ENCODE peak calls at places on chromosome 2, in seven cellular contexts. M is Peyer's patch, P is fibroblast of mammary gland, F is WERI-Rb-1, Q is fibroblast of villous mesenchyme, R is colonic mucosa, X is left ventricle myocardium inferior. I is an unnamed sample.

GRCh38 chr2:202185816-202186221 is 52.6 kb downstream of the SUMO1 start:
- DNase-seq in M (peak; percentile 60), P (no peak), F (no peak), Q (no peak), R (peak; percentile 25), X (no peak), I (peak; percentile 38)

GRCh38 chr2:241595600-241596140 is 37.1 kb downstream of the BOK start:
- DNase-seq in M (no peak), P (no peak), F (no peak), Q (no peak), R (no peak), X (no peak), I (no peak)

GRCh38 chr2:197599285-197599965 is 76.0 kb downstream of the RFTN2 start:
- DNase-seq in M (no peak), P (peak; percentile 71), F (no peak), Q (peak; percentile 71), R (no peak), X (no peak), I (peak; percentile 68)

GRCh38 chr2:222708274-222708710 is 36.8 kb downstream of the MOGAT1 start:
- DNase-seq in M (peak; percentile 90), P (peak; percentile 78), F (peak; percentile 78), Q (peak; percentile 81), R (peak; percentile 87), X (peak; percentile 81), I (peak; percentile 80)

GRCh38 chr2:102660070-102660469 is 40.7 kb downstream of the SLC9A2 start:
- DNase-seq in M (peak; percentile 49), P (no peak), F (no peak), Q (no peak), R (peak; percentile 66), X (no peak), I (no peak)

GRCh38 chr2:8334866-8335325 is 347.0 kb upstream of the ID2 start:
- DNase-seq in M (no peak), P (no peak), F (no peak), Q (no peak), R (no peak), X (no peak), I (no peak)

GRCh38 chr2:199395311-199395710 is 62.4 kb downstream of the SATB2 start:
- DNase-seq in M (no peak), P (no peak), F (no peak), Q (no peak), R (no peak), X (no peak), I (peak; percentile 10)

GRCh38 chr2:68936462-68936861 is 16.2 kb downstream of the GKN2 start:
- DNase-seq in M (no peak), P (peak; percentile 27), F (no peak), Q (peak; percentile 32), R (no peak), X (no peak), I (peak; percentile 60)

GRCh38 chr2:82690757-82691411 is 1768.2 kb downstream of the SUCLG1 start:
- DNase-seq in M (no peak), P (no peak), F (no peak), Q (no peak), R (no peak), X (no peak), I (no peak)

GRCh38 chr2:69082430-69082997 is 69.5 kb downstream of the ANTXR1 start:
- DNase-seq in M (peak; percentile 60), P (peak; percentile 78), F (no peak), Q (peak; percentile 96), R (peak; percentile 37), X (peak; percentile 26), I (peak; percentile 94)

GRCh38 chr2:55943466-55943865 is 19.9 kb upstream of the EFEMP1 start:
- DNase-seq in M (no peak), P (no peak), F (no peak), Q (no peak), R (no peak), X (no peak), I (no peak)

GRCh38 chr2:179020156-179020750 is 29.7 kb downstream of the CCDC141 start:
- DNase-seq in M (peak; percentile 62), P (peak; percentile 36), F (peak; percentile 72), Q (no peak), R (peak; percentile 27), X (no peak), I (peak; percentile 17)

GRCh38 chr2:214014551-214015230 is 396.2 kb upstream of the VWC2L start:
- DNase-seq in M (no peak), P (no peak), F (no peak), Q (no peak), R (no peak), X (no peak), I (no peak)

GRCh38 chr2:10009271-10009810 is 34.0 kb upstream of the KLF11 start:
- DNase-seq in M (peak; percentile 27), P (no peak), F (peak; percentile 8), Q (no peak), R (no peak), X (no peak), I (no peak)

GRCh38 chr2:233711312-233712008 is 1.2 kb upstream of the UGT1A5 start:
- DNase-seq in M (peak; percentile 91), P (peak; percentile 71), F (peak; percentile 90), Q (peak; percentile 81), R (peak; percentile 88), X (peak; percentile 56), I (peak; percentile 87)

GRCh38 chr2:221517362-221518121 is 54.6 kb downstream of the EPHA4 start:
- DNase-seq in M (peak; percentile 86), P (peak; percentile 76), F (no peak), Q (peak; percentile 17), R (peak; percentile 67), X (no peak), I (peak; percentile 42)

DNA sequence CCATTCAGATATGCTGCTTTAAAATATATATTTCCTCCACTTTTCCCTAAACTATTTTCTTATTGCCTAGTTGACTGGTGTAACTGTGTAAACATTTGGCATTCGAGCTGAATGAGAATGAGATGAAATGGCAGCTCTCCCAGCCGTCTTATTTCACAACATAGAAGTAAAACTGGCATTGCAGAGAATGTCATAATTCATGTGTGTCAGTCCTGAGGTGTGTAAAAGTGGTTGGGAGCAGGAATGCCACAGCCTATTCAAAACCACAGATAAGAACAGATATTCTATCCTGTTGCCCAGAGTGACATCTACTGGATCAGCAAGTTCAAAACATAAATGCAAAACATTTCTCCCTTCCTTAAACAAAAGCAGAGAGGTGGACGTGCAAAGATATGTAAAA is 565.5 kb upstream of the CHAC2 start:
- DNase-seq in M (no peak), P (peak; percentile 84), F (no peak), Q (peak; percentile 73), R (peak; percentile 24), X (no peak), I (peak; percentile 73)
- TF ChIP-seq CTCF in M (peak; percentile 42), P (peak; percentile 51), F (peak; percentile 27), Q (peak; percentile 35), R (no peak), X (peak; percentile 37), I (peak; percentile 20)

GRCh38 chr2:217943379-217944321 is 59.1 kb downstream of the TNS1 start:
- DNase-seq in M (peak; percentile 68), P (peak; percentile 46), F (peak; percentile 90), Q (peak; percentile 66), R (peak; percentile 65), X (peak; percentile 88), I (peak; percentile 69)

GRCh38 chr2:217941339-217941738 is 61.5 kb downstream of the TNS1 start:
- DNase-seq in M (no peak), P (peak; percentile 70), F (no peak), Q (no peak), R (no peak), X (no peak), I (no peak)

GRCh38 chr2:217942731-217943335 is 60.0 kb downstream of the TNS1 start:
- DNase-seq in M (no peak), P (no peak), F (no peak), Q (no peak), R (no peak), X (no peak), I (no peak)

GRCh38 chr2:217940261-217941220 is 62.3 kb downstream of the TNS1 start:
- DNase-seq in M (no peak), P (no peak), F (no peak), Q (no peak), R (no peak), X (no peak), I (no peak)

GRCh38 chr2:217941886-217942728 is 60.7 kb downstream of the TNS1 start:
- DNase-seq in M (no peak), P (no peak), F (no peak), Q (no peak), R (no peak), X (no peak), I (no peak)
- H3K4me3 ChIP-seq in M (peak overlapping the region; percentile 32), P (no peak overlapping the region), F (no peak overlapping the region), Q (peak overlapping the region; percentile 66), R (peak overlapping the region; percentile 29), X (peak overlapping the region; percentile 84), I (peak overlapping the region; percentile 68)

GRCh38 chr2:98730851-98731708 is at the start of gene MGAT4A:
- DNase-seq in M (peak; percentile 93), P (no peak), F (peak; percentile 55), Q (peak; percentile 18), R (peak; percentile 83), X (peak; percentile 86), I (peak; percentile 27)
- TF ChIP-seq CTCF in M (peak; percentile 31), P (no peak), F (peak; percentile 19), Q (no peak), R (no peak), X (peak; percentile 22), I (no peak)

DNA sequence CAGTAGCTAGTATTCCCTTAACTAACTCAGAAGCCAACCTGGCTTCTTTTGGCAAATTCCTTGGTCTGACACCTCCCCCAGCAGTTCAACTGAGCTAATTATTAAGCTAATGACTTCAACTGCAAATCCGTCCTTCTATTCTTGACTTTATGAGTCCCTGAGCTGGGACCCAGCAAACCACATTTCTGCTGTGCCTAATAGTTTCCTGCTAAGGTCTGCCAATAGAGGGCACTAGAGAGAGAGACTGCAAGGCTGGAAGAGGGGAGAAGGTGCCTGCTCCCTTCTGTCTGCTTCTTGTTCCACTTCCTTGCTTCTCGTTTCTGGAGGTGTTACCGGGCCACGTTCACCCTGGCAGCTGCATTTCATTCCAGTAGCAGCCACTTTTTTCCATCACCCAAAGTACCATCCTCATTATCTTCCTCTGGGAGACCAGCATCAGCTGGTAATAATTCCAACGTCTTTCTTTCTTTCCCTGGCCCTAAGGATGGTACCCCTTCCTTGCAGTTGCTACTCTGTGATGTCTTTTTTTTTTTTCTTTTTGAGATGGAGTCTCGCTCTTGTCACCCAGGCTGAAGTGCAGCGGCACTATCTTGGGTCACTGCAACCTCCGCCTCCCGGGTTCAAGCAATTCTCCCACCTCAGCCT is 352.0 kb downstream of the TNS1 start:
- DNase-seq in M (no peak), P (peak; percentile 68), F (peak; percentile 59), Q (peak; percentile 75), R (peak; percentile 29), X (no peak), I (peak; percentile 66)
- H3K4me3 ChIP-seq in M (no peak overlapping the region), P (no peak overlapping the region), F (no peak overlapping the region), Q (no peak overlapping the region), R (no peak overlapping the region), X (no peak overlapping the region), I (no peak overlapping the region)

DNA sequence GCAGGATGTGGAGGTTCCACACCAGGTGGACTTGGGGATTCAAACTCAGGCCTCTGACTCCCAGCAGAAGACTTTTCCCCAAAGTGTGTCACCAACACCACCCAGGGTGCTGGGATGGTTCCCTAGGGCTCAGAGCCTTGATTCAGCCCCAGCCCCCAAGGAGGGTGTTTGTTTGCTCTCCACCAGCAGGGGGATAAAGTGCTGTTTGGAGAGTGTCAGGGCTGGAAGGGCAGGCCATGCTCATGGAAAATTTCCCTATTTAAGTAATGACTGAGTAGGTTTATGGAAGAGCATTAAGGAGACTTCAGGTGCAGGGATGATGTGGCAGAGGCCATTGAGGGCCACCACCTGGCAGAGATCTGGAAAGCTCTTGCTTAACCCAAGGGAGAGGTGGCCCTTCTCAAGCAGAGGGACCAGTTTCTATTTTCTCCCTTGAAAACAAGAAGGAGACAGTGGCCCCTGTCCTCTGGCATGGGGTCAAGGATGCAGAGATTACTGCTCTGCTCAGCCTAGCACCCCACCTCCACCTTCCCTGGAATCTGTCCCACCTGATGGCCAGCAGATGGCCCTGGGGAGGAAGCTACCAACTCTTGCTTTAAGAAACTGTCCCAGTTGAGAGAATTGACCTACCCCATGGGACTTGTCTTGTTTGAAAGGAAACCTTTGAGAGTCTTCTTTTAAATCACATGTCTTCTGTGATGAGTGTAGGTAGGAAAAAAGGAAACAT is 122.1 kb downstream of the ACOXL start:
- DNase-seq in M (no peak), P (peak; percentile 3), F (no peak), Q (no peak), R (no peak), X (no peak), I (no peak)
- TF ChIP-seq CTCF in M (no peak), P (peak; percentile 35), F (peak; percentile 23), Q (peak; percentile 40), R (peak; percentile 9), X (no peak), I (peak; percentile 42)